ENCODE peak calls at places on chromosomes 4 and X, in five cellular contexts. X is A172; Z is activated CD8-positive, alpha-beta memory T cell treated with anti-CD3 and anti-CD28 coated beads for 48 hours; J is A549; I is cardiac muscle cell. Q is an unnamed sample.
A peak's percentile ranks its signal among the peaks of the same experiment; 100 is the strongest.

GRCh38 chrX:12113321-12113720 is 25.0 kb upstream of the FRMPD4 start:
- DNase-seq in X (peak; percentile 25), Z (no peak), J (no peak), I (no peak), Q (no peak)

GRCh38 chr4:184762100-184762499 is 28.2 kb upstream of the CENPU start:
- DNase-seq in X (no peak), Z (no peak), J (no peak), I (no peak), Q (no peak)

GRCh38 chr4:145670422-145670821 is 9.5 kb upstream of the C4orf51 start:
- DNase-seq in X (no peak), Z (no peak), J (no peak), I (no peak), Q (no peak)

GRCh38 chr4:3328814-3329663 is 36.2 kb downstream of the RGS12 start:
- DNase-seq in X (no peak), Z (no peak), J (no peak), I (no peak), Q (no peak)

GRCh38 chr4:107863850-107864371 is 39.2 kb downstream of the SGMS2 start:
- DNase-seq in X (peak; percentile 15), Z (no peak), J (no peak), I (peak; percentile 55), Q (peak; percentile 81)

GRCh38 chr4:144712775-144713174 is 66.8 kb downstream of the HHIP start:
- DNase-seq in X (no peak), Z (no peak), J (no peak), I (peak; percentile 24), Q (no peak)

GRCh38 chr4:83240379-83240875 is 44.2 kb downstream of the COQ2 start:
- DNase-seq in X (no peak), Z (no peak), J (no peak), I (no peak), Q (no peak)

GRCh38 chr4:46931981-46932380 is 22.9 kb upstream of the COX7B2 start:
- DNase-seq in X (peak; percentile 25), Z (no peak), J (no peak), I (peak; percentile 58), Q (peak; percentile 14)

GRCh38 chr4:972651-973424 is 531 bp downstream of the DGKQ start:
- DNase-seq in X (no peak), Z (peak; percentile 23), J (peak; percentile 22), I (peak; percentile 19), Q (no peak)

GRCh38 chr4:145480257-145480656 is 1.4 kb upstream of the SMAD1 start:
- DNase-seq in X (no peak), Z (no peak), J (no peak), I (no peak), Q (no peak)

GRCh38 chr4:139078926-139079325 is 63.3 kb downstream of the NOCT start:
- DNase-seq in X (no peak), Z (no peak), J (no peak), I (no peak), Q (no peak)

GRCh38 chrX:94936722-94937121 is 1262.7 kb downstream of the FAM133A start:
- DNase-seq in X (no peak), Z (no peak), J (no peak), I (no peak), Q (no peak)

GRCh38 chr4:189547537-189547936 is 393.1 kb upstream of the FRG1 start:
- DNase-seq in X (no peak), Z (no peak), J (no peak), I (no peak), Q (no peak)

GRCh38 chr4:95432466-95432865 is 116.3 kb downstream of the UNC5C start:
- DNase-seq in X (no peak), Z (no peak), J (no peak), I (no peak), Q (no peak)

GRCh38 chrX:56783450-56783831 is 54.4 kb downstream of the NBDY start:
- DNase-seq in X (no peak), Z (no peak), J (no peak), I (no peak), Q (no peak)

GRCh38 chrX:150408007-150408406 is 44.9 kb downstream of the MAMLD1 start:
- DNase-seq in X (no peak), Z (no peak), J (no peak), I (no peak), Q (no peak)

GRCh38 chr4:145904413-145905177 is 34.0 kb downstream of the ZNF827 start:
- DNase-seq in X (no peak), Z (no peak), J (no peak), I (no peak), Q (no peak)

GRCh38 chrX:113473418-113473817 is 632.8 kb upstream of the AMOT start:
- DNase-seq in X (no peak), Z (no peak), J (no peak), I (peak; percentile 1), Q (no peak)

GRCh38 chr4:7335363-7336066 is 99.2 kb downstream of the PSAPL1 start:
- DNase-seq in X (no peak), Z (peak; percentile 29), J (peak; percentile 69), I (peak; percentile 48), Q (peak; percentile 21)

GRCh38 chr4:124940387-124940786 is 227.9 kb upstream of the ANKRD50 start:
- DNase-seq in X (peak; percentile 94), Z (no peak), J (no peak), I (peak; percentile 96), Q (peak; percentile 94)

GRCh38 chr4:104907074-104907649 is 239.5 kb upstream of the TET2 start:
- DNase-seq in X (no peak), Z (no peak), J (no peak), I (no peak), Q (no peak)

GRCh38 chrX:9341305-9342201 is 123.3 kb upstream of the TBL1X start:
- DNase-seq in X (peak; percentile 22), Z (no peak), J (peak; percentile 45), I (peak; percentile 65), Q (peak; percentile 50)

GRCh38 chr4:65302145-65302544 is 368.1 kb downstream of the EPHA5 start:
- DNase-seq in X (no peak), Z (no peak), J (no peak), I (no peak), Q (no peak)